ENCODE peak calls at places on chromosomes 3 and 15, in ten cellular contexts. E, D, W, M, B, C, H, U, G and V are unnamed samples.

GRCh38 chr3:155890671-155891190 is 20.3 kb downstream of the GMPS start:
- DNase-seq in C (no peak), D (peak; percentile 77), E (no peak), H (no peak), U (no peak), M (no peak), B (peak; percentile 74), G (no peak), W (no peak), V (no peak)

GRCh38 chr15:101633356-101633755 is 18.8 kb downstream of the TM2D3 start:
- DNase-seq in B (no peak), G (no peak), H (no peak), D (no peak), M (no peak), W (no peak), E (no peak), C (no peak), U (no peak), V (no peak)

GRCh38 chr3:150843241-150843640 is 62.0 kb downstream of the MINDY4B start:
- DNase-seq in C (no peak), D (no peak), M (no peak), E (no peak), G (no peak), W (no peak), B (no peak), U (no peak), H (no peak), V (no peak)

GRCh38 chr3:46449755-46450552 is 14.8 kb downstream of the LTF start:
- DNase-seq in B (peak; percentile 9), E (no peak), M (peak; percentile 24), C (peak; percentile 22), D (peak; percentile 74), H (peak; percentile 74), U (no peak), W (peak; percentile 25), G (no peak), V (no peak)

GRCh38 chr15:90875549-90875981 is 7.2 kb downstream of the FURIN start:
- DNase-seq in U (no peak), H (no peak), C (no peak), E (no peak), M (no peak), G (no peak), B (no peak), D (no peak), W (no peak), V (no peak)

GRCh38 chr15:63048986-63049665 is 6.6 kb downstream of the TPM1 start:
- DNase-seq in E (no peak), D (no peak), W (peak; percentile 65), B (peak; percentile 57), C (peak; percentile 41), H (peak; percentile 80), G (peak; percentile 44), M (no peak), U (peak; percentile 42), V (peak; percentile 54)

GRCh38 chr15:59366368-59367021 is 6.2 kb downstream of the MYO1E start:
- DNase-seq in U (no peak), W (no peak), G (no peak), C (no peak), B (no peak), M (no peak), H (no peak), D (no peak), E (no peak), V (no peak)

GRCh38 chr3:49723301-49723630 is 485 bp downstream of the GMPPB start:
- DNase-seq in G (peak; percentile 72), U (peak; percentile 54), M (peak; percentile 16), E (no peak), W (peak; percentile 58), H (peak; percentile 84), C (peak; percentile 77), B (peak; percentile 43), D (peak; percentile 52), V (peak; percentile 72)

GRCh38 chr3:158095302-158095997 is 10.8 kb downstream of the SHOX2 start:
- DNase-seq in C (no peak), G (no peak), D (no peak), W (peak; percentile 50), E (no peak), B (no peak), M (no peak), U (no peak), H (peak; percentile 74), V (no peak)

GRCh38 chr15:70029297-70029701 is 68.4 kb downstream of the TLE3 start:
- DNase-seq in G (no peak), B (no peak), E (no peak), C (no peak), U (no peak), M (no peak), W (no peak), H (no peak), D (no peak), V (no peak)

GRCh38 chr15:57626713-57627440 is 35.2 kb downstream of the MYZAP start:
- DNase-seq in U (no peak), M (no peak), B (no peak), H (no peak), E (no peak), W (no peak), C (no peak), G (no peak), D (no peak), V (no peak)

GRCh38 chr3:32886296-32886695 is 65.1 kb upstream of the CCR4 start:
- DNase-seq in H (no peak), C (no peak), E (no peak), U (no peak), D (no peak), W (no peak), M (no peak), B (no peak), G (no peak), V (no peak)

GRCh38 chr3:170735821-170736220 is 134.2 kb downstream of the RPL22L1 start:
- DNase-seq in E (no peak), G (no peak), B (no peak), M (no peak), W (no peak), D (no peak), H (no peak), C (no peak), U (no peak), V (no peak)

GRCh38 chr3:187382609-187383151 is 14.5 kb downstream of the RTP4 start:
- DNase-seq in H (no peak), E (no peak), B (peak; percentile 3), M (no peak), W (peak; percentile 16), G (no peak), U (no peak), D (no peak), C (no peak), V (no peak)

GRCh38 chr3:115357456-115357855 is 210.4 kb upstream of the ZBTB20 start:
- DNase-seq in M (no peak), B (no peak), W (no peak), C (no peak), G (no peak), D (no peak), U (no peak), H (no peak), E (no peak), V (no peak)

GRCh38 chr3:191593486-191593885 is 132.5 kb downstream of the PYDC2 start:
- DNase-seq in B (no peak), G (no peak), W (no peak), C (no peak), E (no peak), D (no peak), U (no peak), H (no peak), M (no peak), V (no peak)

DNA sequence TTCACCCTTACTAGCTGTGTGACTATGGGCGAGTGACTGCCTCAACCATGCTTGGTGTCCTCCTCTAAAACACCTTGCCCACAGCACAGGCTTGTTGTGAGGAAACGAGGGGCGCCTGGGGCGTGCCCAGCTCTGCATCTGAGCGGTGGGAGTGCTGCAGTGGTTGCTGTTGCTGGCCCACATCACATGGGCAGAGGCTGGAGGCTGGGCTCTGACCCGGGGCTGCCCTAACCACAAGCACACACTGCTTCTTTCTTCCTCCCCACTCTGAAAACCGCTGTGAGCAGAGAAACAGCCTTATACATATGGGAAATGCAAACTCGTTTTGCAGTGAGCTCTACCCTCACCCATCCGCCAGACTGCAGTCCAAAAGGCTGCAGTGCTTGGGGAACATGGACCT is 74.8 kb upstream of the RPL32 start:
- DNase-seq in U (no peak), H (no peak), G (no peak), D (no peak), E (no peak), W (no peak), M (no peak), B (no peak), C (no peak), V (no peak)
- H3K36me3 ChIP-seq in U (no peaks in the 10 kb centered on the region), H (peaks cover 32% of the 10 kb centered on the region), G (peaks cover 9% of the 10 kb centered on the region), D (peaks cover 85% of the 10 kb centered on the region), E (peaks cover 6% of the 10 kb centered on the region), W (no peaks in the 10 kb centered on the region), M (no peaks in the 10 kb centered on the region), B (peaks cover 14% of the 10 kb centered on the region), C (peaks cover 76% of the 10 kb centered on the region), V (peaks cover 58% of the 10 kb centered on the region)

GRCh38 chr15:60551781-60552161 is 72.8 kb upstream of the ICE2 start:
- DNase-seq in U (no peak), W (no peak), H (no peak), C (no peak), D (no peak), E (no peak), G (no peak), B (no peak), M (peak; percentile 3), V (no peak)
- TF ChIP-seq CTCF in U (no peak), W (peak; percentile 13), H (peak; percentile 46), C (peak; percentile 44), D (peak; percentile 2), E (no peak), G (no peak), B (no peak), M (peak; percentile 24), V (no peak)

DNA sequence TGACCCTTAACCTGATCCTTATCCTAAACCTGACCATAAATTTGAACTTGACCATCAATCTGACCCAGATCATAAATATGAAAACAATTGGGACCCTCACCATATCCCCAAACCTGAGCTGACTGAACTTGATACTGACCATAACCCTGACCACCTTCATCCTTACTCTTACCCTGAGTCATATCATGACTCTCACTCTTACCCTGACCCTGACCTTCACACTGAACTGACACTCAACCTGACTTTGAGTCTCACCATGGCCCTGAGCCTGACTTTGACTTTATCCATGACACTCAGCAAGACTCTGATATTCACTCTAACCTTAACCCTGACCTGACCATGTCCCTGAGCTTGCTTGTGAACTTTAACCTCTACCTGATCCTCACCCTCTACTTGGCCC is 34.3 kb upstream of the SLC25A26 start:
- DNase-seq in H (peak; percentile 10), B (no peak), C (no peak), U (no peak), G (no peak), E (no peak), W (peak; percentile 9), M (no peak), D (no peak), V (no peak)
- H3K4me1 ChIP-seq in H (no peaks in the 10 kb centered on the region), B (peaks cover 26% of the 10 kb centered on the region), C (no peaks in the 10 kb centered on the region), U (no peaks in the 10 kb centered on the region), G (no peaks in the 10 kb centered on the region), E (no peaks in the 10 kb centered on the region), W (no peaks in the 10 kb centered on the region), M (no peaks in the 10 kb centered on the region), D (no peaks in the 10 kb centered on the region), V (no peaks in the 10 kb centered on the region)

DNA sequence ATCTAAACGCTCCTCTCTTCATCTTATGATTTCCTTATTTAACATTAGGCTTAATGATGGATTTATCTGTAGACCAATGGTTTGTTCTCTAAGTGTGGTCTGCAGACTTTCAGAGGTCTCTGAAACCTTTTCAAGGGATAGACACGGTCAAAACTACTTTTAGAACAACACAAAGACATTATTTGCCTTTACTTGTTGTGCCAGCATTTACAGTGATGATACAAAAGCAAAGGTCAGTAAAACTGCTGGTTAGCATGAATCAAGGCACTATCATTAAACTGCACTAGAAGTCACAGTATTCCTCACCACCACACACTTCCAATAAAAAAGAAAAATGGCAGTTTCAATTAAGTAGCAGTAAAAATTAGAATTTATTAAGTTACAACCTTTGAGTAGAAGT is 24.4 kb upstream of the IGDCC4 start:
- DNase-seq in G (no peak), M (no peak), B (no peak), W (no peak), D (no peak), E (no peak), H (no peak), C (no peak), U (no peak), V (no peak)
- H3K36me3 ChIP-seq in G (no peaks in the 10 kb centered on the region), M (peaks cover 14% of the 10 kb centered on the region), B (peaks cover 35% of the 10 kb centered on the region), W (peaks cover 16% of the 10 kb centered on the region), D (peaks cover 61% of the 10 kb centered on the region), E (peaks cover 5% of the 10 kb centered on the region), H (peaks cover 66% of the 10 kb centered on the region), C (peaks cover 79% of the 10 kb centered on the region), U (no peaks in the 10 kb centered on the region), V (peaks cover 12% of the 10 kb centered on the region)